ENCODE peak calls at places on chromosomes 16 and 17, in six cellular contexts. One of them, this sample, is unnamed.

GRCh38 chr16:30053376-30054015 is 12.1 kb upstream of the ALDOA start:
- DNase-seq in naive thymus-derived CD8-positive, alpha-beta T cell: no peak
- DNase-seq in activated gamma-delta T cell treated with Interleukin-2 at 50 U/mL for 16 hours: no peak
- DNase-seq in anterior cingulate cortex: peak
- DNase-seq in NCI-H510A treated with DMSO at 0.1 percent for 48 hours: peak
- DNase-seq in T-helper 17 cell: no peak
- DNase-seq in this sample: no peak

GRCh38 chr17:69607162-69607834 is 192.8 kb downstream of the MAP2K6 start:
- DNase-seq in activated gamma-delta T cell treated with Interleukin-2 at 50 U/mL for 16 hours: no peak
- DNase-seq in T-helper 17 cell: no peak
- DNase-seq in naive thymus-derived CD8-positive, alpha-beta T cell: no peak
- DNase-seq in anterior cingulate cortex: peak
- DNase-seq in NCI-H510A treated with DMSO at 0.1 percent for 48 hours: peak
- DNase-seq in this sample: peak

GRCh38 chr17:49371178-49371834 is 9.3 kb upstream of the ZNF652 start:
- DNase-seq in T-helper 17 cell: no peak
- DNase-seq in anterior cingulate cortex: no peak
- DNase-seq in NCI-H510A treated with DMSO at 0.1 percent for 48 hours: no peak
- DNase-seq in activated gamma-delta T cell treated with Interleukin-2 at 50 U/mL for 16 hours: no peak
- DNase-seq in naive thymus-derived CD8-positive, alpha-beta T cell: no peak
- DNase-seq in this sample: no peak

GRCh38 chr17:77526259-77526711 is 385.5 kb downstream of the SEC14L1 start:
- DNase-seq in NCI-H510A treated with DMSO at 0.1 percent for 48 hours: no peak
- DNase-seq in T-helper 17 cell: no peak
- DNase-seq in anterior cingulate cortex: no peak
- DNase-seq in naive thymus-derived CD8-positive, alpha-beta T cell: no peak
- DNase-seq in activated gamma-delta T cell treated with Interleukin-2 at 50 U/mL for 16 hours: no peak
- DNase-seq in this sample: no peak

GRCh38 chr16:78228704-78229103 is 129.2 kb downstream of the WWOX start:
- DNase-seq in anterior cingulate cortex: no peak
- DNase-seq in naive thymus-derived CD8-positive, alpha-beta T cell: no peak
- DNase-seq in activated gamma-delta T cell treated with Interleukin-2 at 50 U/mL for 16 hours: no peak
- DNase-seq in NCI-H510A treated with DMSO at 0.1 percent for 48 hours: peak
- DNase-seq in T-helper 17 cell: no peak
- DNase-seq in this sample: no peak

GRCh38 chr16:57145964-57146647 is 39.7 kb downstream of the PSME3IP1 start:
- DNase-seq in NCI-H510A treated with DMSO at 0.1 percent for 48 hours: no peak
- DNase-seq in activated gamma-delta T cell treated with Interleukin-2 at 50 U/mL for 16 hours: no peak
- DNase-seq in naive thymus-derived CD8-positive, alpha-beta T cell: no peak
- DNase-seq in anterior cingulate cortex: no peak
- DNase-seq in T-helper 17 cell: no peak
- DNase-seq in this sample: no peak

GRCh38 chr17:55672585-55673501 is 49.8 kb downstream of the TMEM100 start:
- DNase-seq in anterior cingulate cortex: no peak
- DNase-seq in naive thymus-derived CD8-positive, alpha-beta T cell: no peak
- DNase-seq in NCI-H510A treated with DMSO at 0.1 percent for 48 hours: no peak
- DNase-seq in T-helper 17 cell: no peak
- DNase-seq in activated gamma-delta T cell treated with Interleukin-2 at 50 U/mL for 16 hours: no peak
- DNase-seq in this sample: no peak

GRCh38 chr16:20734056-20734455 is 7.6 kb downstream of the THUMPD1 start:
- DNase-seq in anterior cingulate cortex: no peak
- DNase-seq in NCI-H510A treated with DMSO at 0.1 percent for 48 hours: no peak
- DNase-seq in activated gamma-delta T cell treated with Interleukin-2 at 50 U/mL for 16 hours: no peak
- DNase-seq in T-helper 17 cell: no peak
- DNase-seq in naive thymus-derived CD8-positive, alpha-beta T cell: no peak
- DNase-seq in this sample: no peak

GRCh38 chr17:39591958-39592954 is 15.5 kb downstream of the NEUROD2 start:
- DNase-seq in T-helper 17 cell: no peak
- DNase-seq in naive thymus-derived CD8-positive, alpha-beta T cell: no peak
- DNase-seq in NCI-H510A treated with DMSO at 0.1 percent for 48 hours: peak
- DNase-seq in activated gamma-delta T cell treated with Interleukin-2 at 50 U/mL for 16 hours: no peak
- DNase-seq in anterior cingulate cortex: peak
- DNase-seq in this sample: peak

GRCh38 chr17:69103557-69104233 is 38.0 kb downstream of the ABCA6 start:
- DNase-seq in naive thymus-derived CD8-positive, alpha-beta T cell: no peak
- DNase-seq in anterior cingulate cortex: no peak
- DNase-seq in NCI-H510A treated with DMSO at 0.1 percent for 48 hours: no peak
- DNase-seq in T-helper 17 cell: no peak
- DNase-seq in activated gamma-delta T cell treated with Interleukin-2 at 50 U/mL for 16 hours: no peak
- DNase-seq in this sample: peak

GRCh38 chr17:74639704-74640142 is 16.2 kb upstream of the CD300E start:
- DNase-seq in T-helper 17 cell: no peak
- DNase-seq in anterior cingulate cortex: no peak
- DNase-seq in naive thymus-derived CD8-positive, alpha-beta T cell: no peak
- DNase-seq in activated gamma-delta T cell treated with Interleukin-2 at 50 U/mL for 16 hours: no peak
- DNase-seq in NCI-H510A treated with DMSO at 0.1 percent for 48 hours: no peak
- DNase-seq in this sample: no peak

GRCh38 chr17:14337596-14338079 is 36.8 kb downstream of the HS3ST3B1 start:
- DNase-seq in naive thymus-derived CD8-positive, alpha-beta T cell: no peak
- DNase-seq in activated gamma-delta T cell treated with Interleukin-2 at 50 U/mL for 16 hours: no peak
- DNase-seq in NCI-H510A treated with DMSO at 0.1 percent for 48 hours: no peak
- DNase-seq in T-helper 17 cell: no peak
- DNase-seq in anterior cingulate cortex: no peak
- DNase-seq in this sample: no peak

GRCh38 chr16:82627811-82628339 is 1.1 kb downstream of the CDH13 start:
- DNase-seq in anterior cingulate cortex: no peak
- DNase-seq in activated gamma-delta T cell treated with Interleukin-2 at 50 U/mL for 16 hours: no peak
- DNase-seq in T-helper 17 cell: no peak
- DNase-seq in naive thymus-derived CD8-positive, alpha-beta T cell: no peak
- DNase-seq in NCI-H510A treated with DMSO at 0.1 percent for 48 hours: no peak
- DNase-seq in this sample: peak

GRCh38 chr16:2026461-2027023 is at the start of gene NHERF2:
- DNase-seq in NCI-H510A treated with DMSO at 0.1 percent for 48 hours: no peak
- DNase-seq in T-helper 17 cell: peak
- DNase-seq in activated gamma-delta T cell treated with Interleukin-2 at 50 U/mL for 16 hours: no peak
- DNase-seq in anterior cingulate cortex: peak
- DNase-seq in naive thymus-derived CD8-positive, alpha-beta T cell: no peak
- DNase-seq in this sample: no peak

GRCh38 chr16:20851601-20852000 is 45.3 kb downstream of the REXO5 start:
- DNase-seq in anterior cingulate cortex: peak
- DNase-seq in naive thymus-derived CD8-positive, alpha-beta T cell: no peak
- DNase-seq in activated gamma-delta T cell treated with Interleukin-2 at 50 U/mL for 16 hours: no peak
- DNase-seq in T-helper 17 cell: no peak
- DNase-seq in NCI-H510A treated with DMSO at 0.1 percent for 48 hours: no peak
- DNase-seq in this sample: no peak

GRCh38 chr17:76297436-76297835 is 10.6 kb downstream of the QRICH2 start:
- DNase-seq in T-helper 17 cell: no peak
- DNase-seq in naive thymus-derived CD8-positive, alpha-beta T cell: no peak
- DNase-seq in activated gamma-delta T cell treated with Interleukin-2 at 50 U/mL for 16 hours: no peak
- DNase-seq in anterior cingulate cortex: no peak
- DNase-seq in NCI-H510A treated with DMSO at 0.1 percent for 48 hours: no peak
- DNase-seq in this sample: no peak

GRCh38 chr17:16463341-16464000 is 28.5 kb downstream of the LRRC75A start:
- DNase-seq in activated gamma-delta T cell treated with Interleukin-2 at 50 U/mL for 16 hours: no peak
- DNase-seq in NCI-H510A treated with DMSO at 0.1 percent for 48 hours: peak
- DNase-seq in naive thymus-derived CD8-positive, alpha-beta T cell: no peak
- DNase-seq in anterior cingulate cortex: peak
- DNase-seq in T-helper 17 cell: no peak
- DNase-seq in this sample: no peak

GRCh38 chr17:3983945-3984484 is 19.8 kb upstream of the ATP2A3 start:
- DNase-seq in T-helper 17 cell: no peak
- DNase-seq in naive thymus-derived CD8-positive, alpha-beta T cell: no peak
- DNase-seq in activated gamma-delta T cell treated with Interleukin-2 at 50 U/mL for 16 hours: no peak
- DNase-seq in anterior cingulate cortex: no peak
- DNase-seq in NCI-H510A treated with DMSO at 0.1 percent for 48 hours: peak
- DNase-seq in this sample: no peak

GRCh38 chr16:3188925-3189825 is 1.2 kb downstream of the OR1F1 start:
- DNase-seq in activated gamma-delta T cell treated with Interleukin-2 at 50 U/mL for 16 hours: no peak
- DNase-seq in NCI-H510A treated with DMSO at 0.1 percent for 48 hours: no peak
- DNase-seq in anterior cingulate cortex: no peak
- DNase-seq in naive thymus-derived CD8-positive, alpha-beta T cell: peak
- DNase-seq in T-helper 17 cell: no peak
- DNase-seq in this sample: no peak

GRCh38 chr16:19639986-19640421 is 78.0 kb downstream of the KNOP1 start:
- DNase-seq in activated gamma-delta T cell treated with Interleukin-2 at 50 U/mL for 16 hours: no peak
- DNase-seq in T-helper 17 cell: no peak
- DNase-seq in NCI-H510A treated with DMSO at 0.1 percent for 48 hours: no peak
- DNase-seq in naive thymus-derived CD8-positive, alpha-beta T cell: peak
- DNase-seq in anterior cingulate cortex: no peak
- DNase-seq in this sample: no peak

GRCh38 chr17:18184143-18185007 is 747 bp downstream of the ALKBH5 start:
- DNase-seq in T-helper 17 cell: peak
- DNase-seq in naive thymus-derived CD8-positive, alpha-beta T cell: peak
- DNase-seq in anterior cingulate cortex: peak
- DNase-seq in activated gamma-delta T cell treated with Interleukin-2 at 50 U/mL for 16 hours: peak
- DNase-seq in NCI-H510A treated with DMSO at 0.1 percent for 48 hours: no peak
- DNase-seq in this sample: no peak

GRCh38 chr16:70341600-70341999 is 5.1 kb upstream of the DDX19A start:
- DNase-seq in T-helper 17 cell: no peak
- DNase-seq in activated gamma-delta T cell treated with Interleukin-2 at 50 U/mL for 16 hours: no peak
- DNase-seq in anterior cingulate cortex: no peak
- DNase-seq in NCI-H510A treated with DMSO at 0.1 percent for 48 hours: no peak
- DNase-seq in naive thymus-derived CD8-positive, alpha-beta T cell: no peak
- DNase-seq in this sample: no peak

This sample was measured in progenitor cell of endocrine pancreas.